ENCODE peak calls at places on chromosomes 12 and 14, in four cellular contexts. One of them, this sample, is unnamed.

GRCh38 chr12:126537961-126538530 is 1472.8 kb downstream of the AACS start:
- DNase-seq in K562: no peak
- DNase-seq in NCI-H1694: no peak
- DNase-seq in NCI-H82: no peak
- DNase-seq in this sample: no peak

GRCh38 chr14:104967414-104968152 is 10.6 kb downstream of the AHNAK2 start:
- DNase-seq in K562: no peak
- DNase-seq in NCI-H1694: no peak
- DNase-seq in NCI-H82: no peak
- DNase-seq in this sample: peak

GRCh38 chr14:24307575-24308341 is at the start of gene CIDEB:
- DNase-seq in K562: peak
- DNase-seq in NCI-H1694: peak
- DNase-seq in NCI-H82: peak
- DNase-seq in this sample: no peak

GRCh38 chr14:104346608-104347007 is 208.2 kb downstream of the KIF26A start:
- DNase-seq in K562: no peak
- DNase-seq in NCI-H1694: no peak
- DNase-seq in NCI-H82: no peak
- DNase-seq in this sample: no peak

GRCh38 chr12:32039341-32039740 is 67.3 kb upstream of the BICD1 start:
- DNase-seq in K562: peak
- DNase-seq in NCI-H1694: no peak
- DNase-seq in NCI-H82: no peak
- DNase-seq in this sample: no peak

GRCh38 chr14:80415636-80416035 is 204.3 kb upstream of the DIO2 start:
- DNase-seq in K562: no peak
- DNase-seq in NCI-H1694: no peak
- DNase-seq in NCI-H82: no peak
- DNase-seq in this sample: no peak

GRCh38 chr12:50806176-50806575 is 36.5 kb upstream of the TMPRSS12 start:
- DNase-seq in K562: no peak
- DNase-seq in NCI-H1694: peak
- DNase-seq in NCI-H82: no peak
- DNase-seq in this sample: no peak

GRCh38 chr12:53219116-53219955 is 12.3 kb upstream of the ITGB7 start:
- DNase-seq in K562: peak
- DNase-seq in NCI-H1694: no peak
- DNase-seq in NCI-H82: no peak
- DNase-seq in this sample: no peak

GRCh38 chr12:5716221-5716620 is 228.8 kb downstream of the ANO2 start:
- DNase-seq in K562: no peak
- DNase-seq in NCI-H1694: no peak
- DNase-seq in NCI-H82: no peak
- DNase-seq in this sample: no peak